ENCODE peak calls at places on chromosomes 16 and 17, in four cellular contexts. Q, G, X and Z are unnamed samples.

GRCh38 chr16:82630688-82631087 is 3.9 kb downstream of the CDH13 start:
- DNase-seq in Q (no peak), G (peak; percentile 60), X (no peak), Z (no peak)

GRCh38 chr16:75109732-75110243 is 6.8 kb downstream of the LDHD start:
- DNase-seq in Q (peak; percentile 91), G (no peak), X (no peak), Z (no peak)

GRCh38 chr17:45846223-45846622 is 1.5 kb downstream of the SPPL2C start:
- DNase-seq in Q (no peak), G (no peak), X (no peak), Z (no peak)

GRCh38 chr16:27461483-27462171 is 59.7 kb downstream of the IL21R start:
- DNase-seq in Q (no peak), G (peak; percentile 54), X (no peak), Z (peak; percentile 45)

GRCh38 chr16:30921748-30922419 is 1.5 kb upstream of the FBXL19 start:
- DNase-seq in Q (peak; percentile 89), G (peak; percentile 88), X (peak; percentile 95), Z (peak; percentile 62)

GRCh38 chr17:382644-383533 is 30.3 kb upstream of the RPH3AL start:
- DNase-seq in Q (no peak), G (peak; percentile 87), X (no peak), Z (peak; percentile 6)

GRCh38 chr17:72118588-72119279 is 2.1 kb upstream of the SOX9 start:
- DNase-seq in Q (peak; percentile 65), G (peak; percentile 88), X (no peak), Z (peak; percentile 70)

GRCh38 chr17:38509008-38509771 is 80.9 kb downstream of the ARHGAP23 start:
- DNase-seq in Q (peak; percentile 78), G (peak; percentile 91), X (peak; percentile 81), Z (peak; percentile 67)

GRCh38 chr16:68400083-68400923 is 48.0 kb downstream of the SMPD3 start:
- DNase-seq in Q (no peak), G (no peak), X (no peak), Z (no peak)

GRCh38 chr16:987846-988245 is 6.3 kb downstream of the SOX8 start:
- DNase-seq in Q (no peak), G (no peak), X (no peak), Z (no peak)

GRCh38 chr17:13702266-13702665 is 100.5 kb upstream of the HS3ST3A1 start:
- DNase-seq in Q (no peak), G (peak; percentile 52), X (no peak), Z (no peak)

GRCh38 chr17:81229666-81229920 is 6.8 kb upstream of the CEP131 start:
- DNase-seq in Q (no peak), G (no peak), X (no peak), Z (no peak)

GRCh38 chr16:31519746-31520145 is 8.0 kb upstream of the AHSP start:
- DNase-seq in Q (no peak), G (no peak), X (no peak), Z (no peak)

GRCh38 chr17:1940810-1941185 is 84.3 kb downstream of the RTN4RL1 start:
- DNase-seq in Q (no peak), G (no peak), X (no peak), Z (no peak)

GRCh38 chr16:27366687-27367462 is 35.1 kb upstream of the IL21R start:
- DNase-seq in Q (no peak), G (no peak), X (no peak), Z (no peak)

GRCh38 chr17:38353084-38353604 is 1.5 kb downstream of the SOCS7 start:
- DNase-seq in Q (no peak), G (no peak), X (no peak), Z (no peak)

GRCh38 chr17:53655591-53655990 is 167.1 kb upstream of the KIF2B start:
- DNase-seq in Q (no peak), G (peak; percentile 25), X (no peak), Z (peak; percentile 61)

GRCh38 chr16:69187387-69187890 is 475 bp downstream of the SNTB2 start:
- DNase-seq in Q (peak; percentile 62), G (no peak), X (peak; percentile 77), Z (no peak)

GRCh38 chr16:66588981-66589713 is 9.9 kb downstream of the CMTM2 start:
- DNase-seq in Q (no peak), G (peak; percentile 18), X (no peak), Z (no peak)

GRCh38 chr17:78707016-78707415 is 75.1 kb downstream of the CYTH1 start:
- DNase-seq in Q (no peak), G (no peak), X (no peak), Z (no peak)

GRCh38 chr16:84360170-84360569 is 8.2 kb upstream of the ATP2C2 start:
- DNase-seq in Q (no peak), G (peak; percentile 25), X (no peak), Z (no peak)

GRCh38 chr16:26605872-26606271 is 460.9 kb upstream of the C16orf82 start:
- DNase-seq in Q (no peak), G (no peak), X (no peak), Z (no peak)

GRCh38 chr17:16313159-16314090 is 39.8 kb downstream of the CENPV start:
- DNase-seq in Q (no peak), G (peak; percentile 88), X (no peak), Z (no peak)

GRCh38 chr16:78609542-78610253 is 510.2 kb downstream of the WWOX start:
- DNase-seq in Q (no peak), G (no peak), X (no peak), Z (no peak)

GRCh38 chr17:74429604-74430384 is 2.1 kb upstream of the GPRC5C start:
- DNase-seq in Q (no peak), G (no peak), X (no peak), Z (no peak)

GRCh38 chr17:143785-144281 is 6.5 kb downstream of the SCGB1C2 start:
- DNase-seq in Q (peak; percentile 81), G (peak; percentile 39), X (peak; percentile 82), Z (peak; percentile 4)

GRCh38 chr16:1435921-1436697 is 5.2 kb downstream of the PERCC1 start:
- DNase-seq in Q (no peak), G (no peak), X (no peak), Z (no peak)

GRCh38 chr17:48024149-48025039 is 13.2 kb downstream of the COPZ2 start:
- DNase-seq in Q (peak; percentile 70), G (no peak), X (peak; percentile 79), Z (no peak)

GRCh38 chr17:17933775-17934174 is 38.4 kb downstream of the TOM1L2 start:
- DNase-seq in Q (no peak), G (peak; percentile 67), X (no peak), Z (no peak)

GRCh38 chr17:6323626-6324356 is 111.1 kb downstream of the AIPL1 start:
- DNase-seq in Q (no peak), G (no peak), X (no peak), Z (no peak)

GRCh38 chr17:50154604-50155003 is 4.1 kb upstream of the PPP1R9B start:
- DNase-seq in Q (no peak), G (no peak), X (no peak), Z (no peak)
- H3K4me3 ChIP-seq in Q (no peak overlapping the region), G (no peak overlapping the region), X (no peak overlapping the region), Z (no peak overlapping the region)

GRCh38 chr17:40318835-40319332 is 9.9 kb downstream of the RARA start:
- DNase-seq in Q (peak; percentile 32), G (no peak), X (peak; percentile 70), Z (no peak)
- TF ChIP-seq CTCF in Q (no peak), G (peak; percentile 16), X (peak; percentile 33), Z (peak; percentile 41)

GRCh38 chr17:55266051-55266957 is 1.5 kb downstream of the HLF start:
- DNase-seq in Q (no peak), G (no peak), X (no peak), Z (no peak)
- H3K4me3 ChIP-seq in Q (peak overlapping the region; percentile 76), G (no peak overlapping the region), X (peak overlapping the region; percentile 60), Z (no peak overlapping the region)

GRCh38 chr17:50146230-50146926 is 4.1 kb downstream of the PPP1R9B start:
- DNase-seq in Q (peak; percentile 11), G (no peak), X (no peak), Z (no peak)
- TF ChIP-seq CTCF in Q (no peak), G (no peak), X (no peak), Z (peak; percentile 7)

GRCh38 chr17:76238847-76239537 is 1.3 kb downstream of the RNF157 start:
- DNase-seq in Q (no peak), G (no peak), X (no peak), Z (no peak)
- H3K4me3 ChIP-seq in Q (no peak overlapping the region), G (no peak overlapping the region), X (peak overlapping the region; percentile 59), Z (no peak overlapping the region)